ENCODE peak calls at places on chromosomes 6 and 20, in nine cellular contexts. One of them, this sample, is unnamed.

GRCh38 chr6:149392535-149392934 is 7.5 kb upstream of the SUMO4 start:
- DNase-seq in SK-N-DZ: no peak
- DNase-seq in Calu3: no peak
- DNase-seq in endothelial cell of umbilical vein: no peak
- DNase-seq in NCI-H2081: no peak
- DNase-seq in EH: no peak
- DNase-seq in tibial artery: no peak
- DNase-seq in choroid plexus epithelial cell: no peak
- DNase-seq in fibroblast of mammary gland: no peak
- DNase-seq in this sample: no peak

GRCh38 chr6:22145823-22146379 is 150.9 kb downstream of the PRL start:
- DNase-seq in fibroblast of mammary gland: peak
- DNase-seq in SK-N-DZ: peak
- DNase-seq in EH: peak
- DNase-seq in endothelial cell of umbilical vein: peak
- DNase-seq in choroid plexus epithelial cell: peak
- DNase-seq in tibial artery: no peak
- DNase-seq in Calu3: no peak
- DNase-seq in NCI-H2081: peak
- DNase-seq in this sample: peak

GRCh38 chr6:157198425-157199279 is 124.7 kb downstream of the TMEM242 start:
- DNase-seq in Calu3: peak
- DNase-seq in NCI-H2081: peak
- DNase-seq in choroid plexus epithelial cell: no peak
- DNase-seq in EH: no peak
- DNase-seq in endothelial cell of umbilical vein: no peak
- DNase-seq in SK-N-DZ: no peak
- DNase-seq in tibial artery: peak
- DNase-seq in fibroblast of mammary gland: no peak
- DNase-seq in this sample: peak

GRCh38 chr6:46917002-46917401 is 4.7 kb downstream of the ADGRF5 start:
- DNase-seq in Calu3: no peak
- DNase-seq in SK-N-DZ: no peak
- DNase-seq in tibial artery: no peak
- DNase-seq in EH: no peak
- DNase-seq in fibroblast of mammary gland: no peak
- DNase-seq in endothelial cell of umbilical vein: no peak
- DNase-seq in NCI-H2081: no peak
- DNase-seq in choroid plexus epithelial cell: no peak
- DNase-seq in this sample: no peak

GRCh38 chr20:49615401-49616153 is 47.6 kb upstream of the PTGIS start:
- DNase-seq in NCI-H2081: no peak
- DNase-seq in EH: peak
- DNase-seq in endothelial cell of umbilical vein: no peak
- DNase-seq in choroid plexus epithelial cell: no peak
- DNase-seq in tibial artery: no peak
- DNase-seq in fibroblast of mammary gland: no peak
- DNase-seq in SK-N-DZ: no peak
- DNase-seq in Calu3: peak
- DNase-seq in this sample: no peak

GRCh38 chr6:151647871-151648639 is 154.2 kb downstream of the CCDC170 start:
- DNase-seq in choroid plexus epithelial cell: peak
- DNase-seq in SK-N-DZ: peak
- DNase-seq in fibroblast of mammary gland: no peak
- DNase-seq in EH: peak
- DNase-seq in tibial artery: no peak
- DNase-seq in NCI-H2081: no peak
- DNase-seq in Calu3: no peak
- DNase-seq in endothelial cell of umbilical vein: peak
- DNase-seq in this sample: no peak

GRCh38 chr6:54813901-54814300 is 32.7 kb upstream of the FAM83B start:
- DNase-seq in endothelial cell of umbilical vein: no peak
- DNase-seq in tibial artery: no peak
- DNase-seq in SK-N-DZ: no peak
- DNase-seq in NCI-H2081: no peak
- DNase-seq in Calu3: no peak
- DNase-seq in fibroblast of mammary gland: no peak
- DNase-seq in choroid plexus epithelial cell: peak
- DNase-seq in EH: peak
- DNase-seq in this sample: peak

GRCh38 chr6:163404825-163405265 is 9.7 kb upstream of the QKI start:
- DNase-seq in Calu3: no peak
- DNase-seq in SK-N-DZ: no peak
- DNase-seq in NCI-H2081: no peak
- DNase-seq in EH: no peak
- DNase-seq in fibroblast of mammary gland: peak
- DNase-seq in tibial artery: peak
- DNase-seq in choroid plexus epithelial cell: peak
- DNase-seq in endothelial cell of umbilical vein: peak
- DNase-seq in this sample: peak

GRCh38 chr20:50308513-50309279 is 118.1 kb downstream of the CEBPB start:
- DNase-seq in fibroblast of mammary gland: peak
- DNase-seq in endothelial cell of umbilical vein: peak
- DNase-seq in NCI-H2081: no peak
- DNase-seq in choroid plexus epithelial cell: peak
- DNase-seq in EH: peak
- DNase-seq in Calu3: peak
- DNase-seq in tibial artery: peak
- DNase-seq in SK-N-DZ: peak
- DNase-seq in this sample: peak

GRCh38 chr20:33522256-33522820 is 32.4 kb downstream of the CBFA2T2 start:
- DNase-seq in choroid plexus epithelial cell: peak
- DNase-seq in fibroblast of mammary gland: peak
- DNase-seq in EH: no peak
- DNase-seq in tibial artery: no peak
- DNase-seq in NCI-H2081: no peak
- DNase-seq in Calu3: no peak
- DNase-seq in SK-N-DZ: no peak
- DNase-seq in endothelial cell of umbilical vein: no peak
- DNase-seq in this sample: no peak

GRCh38 chr20:6506906-6507305 is 260.6 kb upstream of the BMP2 start:
- DNase-seq in choroid plexus epithelial cell: no peak
- DNase-seq in Calu3: no peak
- DNase-seq in SK-N-DZ: no peak
- DNase-seq in tibial artery: no peak
- DNase-seq in endothelial cell of umbilical vein: no peak
- DNase-seq in fibroblast of mammary gland: no peak
- DNase-seq in EH: no peak
- DNase-seq in NCI-H2081: no peak
- DNase-seq in this sample: no peak

GRCh38 chr6:125444234-125444949 is 142.6 kb upstream of the HDDC2 start:
- DNase-seq in NCI-H2081: no peak
- DNase-seq in choroid plexus epithelial cell: peak
- DNase-seq in endothelial cell of umbilical vein: no peak
- DNase-seq in Calu3: no peak
- DNase-seq in SK-N-DZ: peak
- DNase-seq in EH: no peak
- DNase-seq in fibroblast of mammary gland: peak
- DNase-seq in tibial artery: peak
- DNase-seq in this sample: no peak

GRCh38 chr6:75855047-75855446 is 106.0 kb downstream of the MYO6 start:
- DNase-seq in tibial artery: peak
- DNase-seq in SK-N-DZ: peak
- DNase-seq in EH: peak
- DNase-seq in endothelial cell of umbilical vein: peak
- DNase-seq in fibroblast of mammary gland: peak
- DNase-seq in NCI-H2081: no peak
- DNase-seq in choroid plexus epithelial cell: peak
- DNase-seq in Calu3: peak
- DNase-seq in this sample: peak

GRCh38 chr6:28943223-28943556 is 19.4 kb upstream of the TRIM27 start:
- DNase-seq in tibial artery: no peak
- DNase-seq in endothelial cell of umbilical vein: peak
- DNase-seq in SK-N-DZ: no peak
- DNase-seq in Calu3: no peak
- DNase-seq in EH: no peak
- DNase-seq in NCI-H2081: peak
- DNase-seq in fibroblast of mammary gland: no peak
- DNase-seq in choroid plexus epithelial cell: no peak
- DNase-seq in this sample: no peak

GRCh38 chr6:15796844-15797243 is 134.0 kb upstream of the DTNBP1 start:
- DNase-seq in fibroblast of mammary gland: no peak
- DNase-seq in NCI-H2081: no peak
- DNase-seq in EH: peak
- DNase-seq in SK-N-DZ: no peak
- DNase-seq in choroid plexus epithelial cell: no peak
- DNase-seq in endothelial cell of umbilical vein: no peak
- DNase-seq in tibial artery: no peak
- DNase-seq in Calu3: no peak
- DNase-seq in this sample: no peak

GRCh38 chr6:111781055-111781708 is 92.1 kb downstream of the FYN start:
- DNase-seq in Calu3: no peak
- DNase-seq in SK-N-DZ: no peak
- DNase-seq in fibroblast of mammary gland: peak
- DNase-seq in EH: peak
- DNase-seq in NCI-H2081: no peak
- DNase-seq in choroid plexus epithelial cell: peak
- DNase-seq in tibial artery: no peak
- DNase-seq in endothelial cell of umbilical vein: no peak
- DNase-seq in this sample: peak

GRCh38 chr20:19934792-19935491 is 82.2 kb upstream of the NAA20 start:
- DNase-seq in fibroblast of mammary gland: no peak
- DNase-seq in Calu3: peak
- DNase-seq in NCI-H2081: peak
- DNase-seq in tibial artery: peak
- DNase-seq in endothelial cell of umbilical vein: peak
- DNase-seq in choroid plexus epithelial cell: no peak
- DNase-seq in EH: no peak
- DNase-seq in SK-N-DZ: no peak
- DNase-seq in this sample: no peak

GRCh38 chr6:38714239-38715015 is 684 bp upstream of the DNAH8 start:
- DNase-seq in SK-N-DZ: no peak
- DNase-seq in fibroblast of mammary gland: no peak
- DNase-seq in endothelial cell of umbilical vein: peak
- DNase-seq in Calu3: no peak
- DNase-seq in tibial artery: no peak
- DNase-seq in NCI-H2081: no peak
- DNase-seq in choroid plexus epithelial cell: no peak
- DNase-seq in EH: no peak
- DNase-seq in this sample: no peak

GRCh38 chr6:105819774-105820173 is 266.4 kb upstream of the PRDM1 start:
- DNase-seq in Calu3: no peak
- DNase-seq in endothelial cell of umbilical vein: no peak
- DNase-seq in choroid plexus epithelial cell: no peak
- DNase-seq in tibial artery: no peak
- DNase-seq in SK-N-DZ: no peak
- DNase-seq in fibroblast of mammary gland: no peak
- DNase-seq in NCI-H2081: no peak
- DNase-seq in EH: no peak
- DNase-seq in this sample: no peak

GRCh38 chr6:82006027-82006738 is 241.4 kb downstream of the IBTK start:
- DNase-seq in endothelial cell of umbilical vein: no peak
- DNase-seq in tibial artery: no peak
- DNase-seq in choroid plexus epithelial cell: peak
- DNase-seq in Calu3: peak
- DNase-seq in EH: peak
- DNase-seq in NCI-H2081: peak
- DNase-seq in SK-N-DZ: peak
- DNase-seq in fibroblast of mammary gland: peak
- DNase-seq in this sample: peak

GRCh38 chr6:168134399-168135201 is 55.6 kb upstream of the FRMD1 start:
- DNase-seq in SK-N-DZ: no peak
- DNase-seq in Calu3: no peak
- DNase-seq in tibial artery: no peak
- DNase-seq in endothelial cell of umbilical vein: no peak
- DNase-seq in fibroblast of mammary gland: no peak
- DNase-seq in NCI-H2081: peak
- DNase-seq in choroid plexus epithelial cell: no peak
- DNase-seq in EH: no peak
- DNase-seq in this sample: no peak